ENCODE peak calls at places on chromosomes 3 and 15, in ten cellular contexts. K is ovary, P is breast epithelium, X is body of pancreas, F is transverse colon, J is uterus, W is A549, H is IMR-90, B is suprapubic skin, O is sigmoid colon. D is an unnamed sample.

GRCh38 chr15:60757831-60758570 is 279.1 kb upstream of the ICE2 start:
- DNase-seq in X (peak), K (no peak), J (no peak), F (no peak), W (no peak), O (peak), P (no peak), B (peak), H (no peak), D (no peak)

GRCh38 chr3:122183893-122184590 is 574 bp downstream of the CASR start:
- DNase-seq in K (no peak), X (no peak), J (no peak), P (no peak), O (no peak), B (no peak), F (no peak), H (no peak), W (no peak), D (no peak)

GRCh38 chr15:84034831-84035753 is 200.5 kb upstream of the GOLGA6L4 start:
- DNase-seq in O (no peak), K (no peak), B (no peak), X (peak), J (no peak), H (peak), W (peak), P (no peak), F (no peak), D (no peak)

GRCh38 chr3:122519693-122520092 is 5.0 kb upstream of the KPNA1 start:
- DNase-seq in K (no peak), P (no peak), H (no peak), X (no peak), B (no peak), O (no peak), J (no peak), F (no peak), W (no peak), D (no peak)

GRCh38 chr3:140610544-140610943 is 67.3 kb upstream of the TRIM42 start:
- DNase-seq in K (no peak), J (no peak), P (no peak), B (no peak), H (no peak), O (no peak), X (no peak), W (no peak), F (no peak), D (no peak)

GRCh38 chr3:125054436-125055164 is 1.2 kb downstream of the HEG1 start:
- DNase-seq in W (peak), X (no peak), J (no peak), O (no peak), B (no peak), H (peak), F (no peak), P (no peak), K (no peak), D (peak)

GRCh38 chr15:23484870-23485269 is 37.8 kb upstream of the GOLGA6L2 start:
- DNase-seq in F (no peak), H (no peak), X (no peak), J (no peak), B (no peak), O (no peak), P (no peak), K (no peak), W (peak), D (no peak)

GRCh38 chr3:14548321-14548729 is 8.2 kb upstream of the GRIP2 start:
- DNase-seq in O (peak), J (peak), P (no peak), X (peak), K (peak), B (no peak), F (peak), H (peak), W (peak), D (peak)

GRCh38 chr3:129230311-129231019 is 18.9 kb upstream of the COPG1 start:
- DNase-seq in F (no peak), H (peak), B (no peak), W (peak), J (no peak), X (no peak), K (no peak), P (no peak), O (no peak), D (no peak)

GRCh38 chr3:7800006-7800780 is 701.4 kb upstream of the LMCD1 start:
- DNase-seq in B (no peak), F (no peak), J (no peak), K (no peak), X (no peak), H (no peak), O (no peak), P (no peak), W (no peak), D (no peak)

GRCh38 chr3:168162172-168162571 is 66.4 kb upstream of the GOLIM4 start:
- DNase-seq in O (no peak), F (no peak), P (no peak), W (no peak), H (peak), B (no peak), K (no peak), X (no peak), J (no peak), D (no peak)

GRCh38 chr3:187616307-187616939 is 53.8 kb downstream of the SST start:
- DNase-seq in H (peak), F (peak), X (peak), J (no peak), O (no peak), K (peak), W (peak), B (no peak), P (no peak), D (no peak)

GRCh38 chr3:31572605-31573459 is 40.1 kb downstream of the STT3B start:
- DNase-seq in O (no peak), F (no peak), J (no peak), P (no peak), K (no peak), X (no peak), B (no peak), H (no peak), W (no peak), D (no peak)

GRCh38 chr3:62662680-62663079 is 212.5 kb downstream of the CADPS start:
- DNase-seq in X (no peak), O (no peak), F (no peak), H (no peak), K (no peak), J (no peak), P (no peak), W (no peak), B (no peak), D (no peak)

GRCh38 chr3:117790256-117790987 is 1080.8 kb downstream of the TUSC7 start:
- DNase-seq in B (no peak), W (no peak), P (no peak), K (no peak), F (no peak), X (no peak), J (no peak), H (peak), O (no peak), D (no peak)

GRCh38 chr3:181567446-181568075 is 144.2 kb upstream of the SOX2 start:
- DNase-seq in J (no peak), P (no peak), F (no peak), H (no peak), W (no peak), X (no peak), K (no peak), B (no peak), O (no peak), D (no peak)

GRCh38 chr15:97978408-97979130 is 18.1 kb downstream of the ARRDC4 start:
- DNase-seq in X (peak), H (no peak), O (no peak), P (no peak), W (no peak), J (no peak), F (no peak), B (no peak), K (no peak), D (no peak)

GRCh38 chr3:33636125-33636855 is 81.8 kb downstream of the CLASP2 start:
- DNase-seq in J (no peak), B (no peak), W (peak), K (no peak), X (no peak), P (no peak), F (no peak), H (peak), O (no peak), D (no peak)

GRCh38 chr15:77650285-77650684 is 17.6 kb upstream of the LINGO1 start:
- DNase-seq in P (no peak), H (no peak), B (no peak), F (no peak), K (no peak), W (peak), O (no peak), J (no peak), X (no peak), D (no peak)

GRCh38 chr3:183930069-183930468 is 45.4 kb upstream of the PARL start:
- DNase-seq in P (no peak), W (no peak), F (peak), B (no peak), H (no peak), O (no peak), J (no peak), K (no peak), X (no peak), D (no peak)

GRCh38 chr3:17179381-17180205 is 294.8 kb downstream of the PLCL2 start:
- DNase-seq in J (no peak), O (no peak), X (no peak), P (no peak), K (no peak), W (no peak), B (no peak), F (no peak), H (peak), D (peak)

GRCh38 chr3:55305714-55306485 is 181.2 kb downstream of the WNT5A start:
- DNase-seq in B (peak), J (peak), H (peak), K (peak), F (no peak), W (no peak), X (no peak), O (no peak), P (no peak), D (no peak)

GRCh38 chr3:13262493-13263211 is 157.5 kb downstream of the NUP210 start:
- DNase-seq in B (no peak), J (no peak), X (no peak), P (no peak), F (no peak), W (peak), O (no peak), K (no peak), H (no peak), D (no peak)

GRCh38 chr3:67090472-67090871 is 92.4 kb downstream of the KBTBD8 start:
- DNase-seq in K (no peak), P (no peak), B (no peak), X (no peak), O (no peak), W (no peak), F (no peak), H (peak), J (no peak), D (no peak)

GRCh38 chr15:76433798-76434400 is 97.3 kb downstream of the ISL2 start:
- DNase-seq in X (no peak), J (no peak), W (no peak), F (no peak), H (peak), O (no peak), K (no peak), B (no peak), P (no peak), D (no peak)

GRCh38 chr3:94522488-94522887 is 459.6 kb downstream of the NSUN3 start:
- DNase-seq in J (no peak), P (no peak), X (no peak), H (no peak), O (no peak), W (peak), B (no peak), F (no peak), K (no peak), D (no peak)

GRCh38 chr15:59751552-59752413 is 62.7 kb upstream of the BNIP2 start:
- DNase-seq in K (no peak), F (no peak), J (no peak), P (no peak), B (no peak), O (no peak), H (no peak), X (no peak), W (peak), D (no peak)

GRCh38 chr3:195771651-195772300 is 40.0 kb downstream of the MUC4 start:
- DNase-seq in X (no peak), B (peak), O (peak), F (no peak), P (no peak), K (no peak), J (no peak), H (no peak), W (no peak), D (no peak)

GRCh38 chr3:195777975-195778374 is 33.8 kb downstream of the MUC4 start:
- DNase-seq in J (no peak), X (no peak), W (no peak), P (no peak), K (no peak), B (no peak), O (peak), F (no peak), H (no peak), D (no peak)

GRCh38 chr3:195773956-195774537 is 37.7 kb downstream of the MUC4 start:
- DNase-seq in J (no peak), H (no peak), X (no peak), K (peak), W (no peak), F (no peak), B (no peak), P (no peak), O (peak), D (no peak)

GRCh38 chr3:195770081-195770840 is 41.5 kb downstream of the MUC4 start:
- DNase-seq in B (peak), O (peak), F (no peak), P (no peak), H (no peak), X (no peak), W (no peak), K (no peak), J (peak), D (peak)

DNA sequence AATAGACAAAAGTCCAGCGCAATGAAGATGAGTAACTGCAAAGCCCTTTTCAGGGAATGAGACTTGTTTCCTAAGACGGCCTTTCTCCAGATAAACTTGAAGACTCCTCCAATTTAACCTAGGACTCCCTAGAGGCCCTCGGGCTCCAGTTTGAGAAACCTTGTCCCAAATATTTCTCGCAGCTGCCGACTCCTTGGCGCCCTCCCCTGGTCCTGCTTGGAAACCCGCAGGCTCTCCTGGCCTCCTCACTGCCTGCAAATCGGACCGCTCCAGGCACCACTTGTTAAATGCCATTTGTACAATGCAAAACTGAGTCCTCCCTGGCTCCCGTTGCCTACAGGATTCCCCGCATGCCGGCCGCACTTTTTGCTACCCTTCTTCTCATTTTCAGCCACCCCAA is 36.8 kb downstream of the MUC4 start:
- DNase-seq in J (peak), K (no peak), H (no peak), B (no peak), P (no peak), W (peak), O (peak), X (no peak), F (peak), D (peak)
- TF ChIP-seq CTCF in J (peak), K (no peak), H (peak), B (no peak), P (no peak), W (peak), O (peak), X (peak), F (peak), D (peak)

DNA sequence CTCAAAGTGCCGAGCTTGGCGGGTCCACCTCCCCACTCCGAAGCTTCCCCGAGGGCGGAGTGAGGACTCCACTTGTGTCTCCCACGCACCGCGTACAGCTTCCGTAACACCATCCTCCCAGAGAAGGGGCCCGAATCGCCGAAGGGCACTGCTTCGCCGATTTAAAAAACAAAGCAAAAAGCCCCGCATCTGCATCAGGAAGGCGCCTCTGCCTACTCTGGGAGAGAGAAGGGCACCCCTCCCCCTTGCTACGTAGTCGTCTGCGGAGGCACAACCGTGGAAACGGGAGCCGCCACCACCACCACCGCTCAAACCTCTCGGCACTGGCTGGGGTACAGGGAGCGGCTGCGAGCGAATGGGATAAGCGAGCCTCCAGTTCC is 492 bp downstream of the NCBP2 start:
- DNase-seq in X (peak), B (peak), K (no peak), O (no peak), F (peak), W (no peak), H (peak), P (no peak), J (peak), D (peak)
- TF ChIP-seq POLR2A in X (no peak), B (no peak), K (no peak), O (no peak), F (no peak), W (no peak), H (no peak), P (no peak), J (no peak), D (no peak)

GRCh38 chr3:101195951-101196713 is 124.2 kb downstream of the IMPG2 start:
- DNase-seq in P (no peak), F (no peak), J (no peak), K (no peak), H (peak), W (peak), X (no peak), O (no peak), B (no peak), D (no peak)
- TF ChIP-seq CTCF in P (no peak), F (peak), J (peak), K (peak), H (peak), W (peak), X (peak), O (peak), B (peak), D (peak)

DNA sequence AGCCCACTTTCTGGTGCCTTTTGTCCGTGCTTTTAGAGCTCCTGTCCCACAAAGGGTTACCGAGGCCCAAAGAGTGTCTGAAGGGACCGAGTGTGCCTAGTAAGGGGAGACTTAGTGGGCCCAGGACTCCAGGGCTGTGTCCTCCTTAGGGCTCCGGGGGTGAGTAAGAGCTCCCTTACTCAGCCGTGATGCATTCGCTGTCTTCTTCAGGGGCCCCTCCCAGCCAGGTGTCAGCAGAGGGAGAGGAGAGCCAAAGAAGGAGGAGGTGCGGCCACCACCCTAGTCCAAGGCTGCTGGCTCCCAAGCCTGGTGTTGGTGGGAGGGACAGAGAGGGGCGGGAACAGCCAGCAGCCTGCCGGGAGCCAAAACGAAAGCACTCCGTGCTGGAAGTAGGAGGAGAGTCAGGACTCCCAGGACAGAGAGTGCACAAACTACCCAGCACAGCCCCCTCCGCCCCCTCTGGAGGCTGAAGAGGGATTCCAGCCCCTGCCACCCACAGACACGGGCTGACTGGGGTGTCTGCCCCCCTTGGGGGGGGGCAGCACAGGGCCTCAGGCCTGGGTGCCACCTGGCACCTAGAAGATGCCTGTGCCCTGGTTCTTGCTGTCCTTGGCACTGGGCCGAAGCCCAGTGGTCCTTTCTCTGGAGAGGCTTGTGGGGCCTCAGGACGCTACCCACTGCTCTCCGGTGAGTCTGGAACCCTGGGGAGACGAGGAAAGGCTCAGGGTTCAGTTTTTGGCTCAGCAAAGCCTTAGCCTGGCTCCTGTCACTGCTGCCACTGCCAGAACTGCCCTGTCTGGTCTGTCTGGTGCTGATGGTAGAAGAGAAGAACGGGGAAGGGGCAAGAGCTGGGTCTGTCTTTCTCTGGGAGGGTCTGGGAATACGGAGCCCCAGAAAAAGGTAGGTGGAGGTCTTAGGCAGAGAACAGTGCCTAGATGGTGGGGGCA is at the start of gene IL17RC:
- DNase-seq in X (peak), K (peak), J (peak), P (peak), O (peak), W (peak), H (peak), F (peak), B (peak), D (peak)
- TF ChIP-seq POLR2A in X (peak), K (peak), J (peak), P (no peak), O (peak), W (no peak), H (no peak), F (peak), B (no peak), D (no peak)

GRCh38 chr15:62849316-62850129 is 193.0 kb upstream of the TPM1 start:
- DNase-seq in X (no peak), O (no peak), P (no peak), H (no peak), B (no peak), W (no peak), K (no peak), J (no peak), F (no peak), D (no peak)

GRCh38 chr15:62846805-62847481 is 195.6 kb upstream of the TPM1 start:
- DNase-seq in K (no peak), X (no peak), P (no peak), O (peak), F (no peak), J (no peak), W (no peak), H (no peak), B (no peak), D (no peak)

GRCh38 chr15:62847900-62848489 is 194.6 kb upstream of the TPM1 start:
- DNase-seq in K (peak), W (peak), J (peak), O (peak), H (peak), P (no peak), F (peak), B (no peak), X (peak), D (peak)

GRCh38 chr15:62850318-62850717 is 192.2 kb upstream of the TPM1 start:
- DNase-seq in H (no peak), X (peak), K (no peak), O (no peak), B (no peak), P (no peak), J (no peak), W (no peak), F (no peak), D (no peak)

DNA sequence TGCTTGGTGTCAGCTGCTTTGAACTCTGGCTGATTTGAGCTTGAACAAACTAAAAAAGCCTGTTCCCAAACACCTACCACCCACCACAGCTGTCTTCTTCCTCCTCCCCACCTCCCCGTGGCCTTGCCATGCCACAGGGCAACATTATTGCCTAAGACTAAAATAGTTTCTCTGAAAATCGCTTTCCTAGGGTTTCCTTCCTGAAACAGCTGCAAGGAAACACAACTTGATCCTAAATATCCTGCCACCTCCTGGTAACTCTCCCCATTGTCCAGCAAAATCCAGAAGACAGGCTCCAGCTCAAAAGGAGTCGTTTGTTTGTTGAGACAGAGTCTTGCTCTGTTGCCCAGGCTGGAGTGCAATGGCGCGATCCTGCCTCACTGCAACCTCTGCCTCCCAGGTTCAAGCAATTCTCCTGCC is 193.9 kb upstream of the TPM1 start:
- DNase-seq in H (peak), B (no peak), O (peak), X (no peak), J (no peak), K (no peak), W (peak), P (no peak), F (no peak), D (no peak)
- TF ChIP-seq CTCF in H (peak), B (no peak), O (no peak), X (no peak), J (peak), K (no peak), W (peak), P (no peak), F (no peak), D (peak)